ENCODE peak calls at places on chromosome 9, in eight cellular contexts. R is iPS-NIHi11, W is ureter, P is A549, H is body of pancreas, L is coronary artery, U is upper lobe of right lung, D is breast epithelium. X is an unnamed sample.

GRCh38 chr9:114911167-114911821 is 19.1 kb downstream of the TNFSF8 start:
- DNase-seq in W (no peak), H (no peak), P (peak), D (no peak), U (no peak), R (peak), L (no peak), X (peak)

GRCh38 chr9:87500491-87500890 is 2.8 kb downstream of the DAPK1 start:
- DNase-seq in U (no peak), L (no peak), D (no peak), H (no peak), W (no peak), R (no peak), P (peak), X (no peak)

GRCh38 chr9:68651280-68651893 is 53.7 kb upstream of the PIP5K1B start:
- DNase-seq in D (no peak), P (no peak), R (no peak), L (no peak), W (no peak), U (no peak), H (no peak), X (no peak)

GRCh38 chr9:33418090-33418489 is 15.7 kb upstream of the AQP7 start:
- DNase-seq in U (no peak), W (peak), D (no peak), L (no peak), R (no peak), P (no peak), H (no peak), X (no peak)

GRCh38 chr9:137048655-137049543 is 2.9 kb upstream of the NPDC1 start:
- DNase-seq in R (peak), P (no peak), U (no peak), H (no peak), W (no peak), D (no peak), L (no peak), X (no peak)

GRCh38 chr9:109320734-109321448 is at the start of gene EPB41L4B:
- DNase-seq in U (peak), D (peak), L (peak), R (peak), P (peak), H (peak), W (peak), X (peak)

GRCh38 chr9:26460624-26461023 is 432.0 kb downstream of the CAAP1 start:
- DNase-seq in R (no peak), W (no peak), D (no peak), L (no peak), P (no peak), U (no peak), H (no peak), X (no peak)

GRCh38 chr9:91197232-91198181 is 164.2 kb downstream of the AUH start:
- DNase-seq in D (peak), U (no peak), P (peak), H (peak), R (peak), W (peak), L (no peak), X (peak)

GRCh38 chr9:99024959-99025358 is 80.0 kb upstream of the TGFBR1 start:
- DNase-seq in P (no peak), L (no peak), D (no peak), W (peak), R (no peak), H (no peak), U (no peak), X (no peak)

GRCh38 chr9:87596862-87597261 is 99.2 kb downstream of the DAPK1 start:
- DNase-seq in R (no peak), L (no peak), D (no peak), W (no peak), H (peak), P (no peak), U (peak), X (no peak)

GRCh38 chr9:20144255-20144654 is 355.4 kb upstream of the SLC24A2 start:
- DNase-seq in P (no peak), H (no peak), L (no peak), D (no peak), U (no peak), W (no peak), R (no peak), X (no peak)

GRCh38 chr9:33976414-33976813 is 72.3 kb downstream of the UBAP2 start:
- DNase-seq in D (no peak), H (no peak), U (no peak), L (no peak), P (no peak), W (no peak), R (no peak), X (no peak)

GRCh38 chr9:30065888-30066287 is 2318.6 kb upstream of the ACO1 start:
- DNase-seq in H (no peak), D (no peak), P (peak), L (no peak), U (no peak), R (no peak), W (no peak), X (no peak)